ENCODE peak calls at places on chromosome 4, in nine cellular contexts. One of them, this sample, is unnamed.

GRCh38 chr4:55439023-55439422 is 43.3 kb downstream of the TMEM165 start:
- DNase-seq in D341Med: no peak
- DNase-seq in stimulated activated naive CD8-positive, alpha-beta T cell treated with anti-CD3 and anti-CD28 coated beads, Interleukin-15, Interleukin-2, amounts not matched to agents 100 U/mL and 50 U/mL, for 24 hours: no peak
- DNase-seq in activated B cell treated with CpG ODN at 0.5 μM for 24 hours: no peak
- DNase-seq in SJSA1: no peak
- DNase-seq in ELF-1: no peak
- DNase-seq in hypothalamus: no peak
- DNase-seq in activated CD4-positive, alpha-beta T cell treated with anti-CD3 and anti-CD28 coated beads, Interleukin-2, amount 10 ng/mL, durations not matched to agents 7 days and 5 days: no peak
- DNase-seq in astrocyte of the hippocampus: no peak
- DNase-seq in this sample: no peak

GRCh38 chr4:177012918-177013545 is 220.3 kb upstream of the VEGFC start:
- DNase-seq in activated CD4-positive, alpha-beta T cell treated with anti-CD3 and anti-CD28 coated beads, Interleukin-2, amount 10 ng/mL, durations not matched to agents 7 days and 5 days: no peak
- DNase-seq in hypothalamus: no peak
- DNase-seq in ELF-1: no peak
- DNase-seq in astrocyte of the hippocampus: no peak
- DNase-seq in SJSA1: no peak
- DNase-seq in stimulated activated naive CD8-positive, alpha-beta T cell treated with anti-CD3 and anti-CD28 coated beads, Interleukin-15, Interleukin-2, amounts not matched to agents 100 U/mL and 50 U/mL, for 24 hours: no peak
- DNase-seq in D341Med: no peak
- DNase-seq in activated B cell treated with CpG ODN at 0.5 μM for 24 hours: no peak
- DNase-seq in this sample: no peak

GRCh38 chr4:113574636-113575103 is 186.9 kb downstream of the CAMK2D start:
- DNase-seq in ELF-1: no peak
- DNase-seq in hypothalamus: no peak
- DNase-seq in D341Med: no peak
- DNase-seq in stimulated activated naive CD8-positive, alpha-beta T cell treated with anti-CD3 and anti-CD28 coated beads, Interleukin-15, Interleukin-2, amounts not matched to agents 100 U/mL and 50 U/mL, for 24 hours: no peak
- DNase-seq in astrocyte of the hippocampus: peak
- DNase-seq in SJSA1: peak
- DNase-seq in activated B cell treated with CpG ODN at 0.5 μM for 24 hours: no peak
- DNase-seq in activated CD4-positive, alpha-beta T cell treated with anti-CD3 and anti-CD28 coated beads, Interleukin-2, amount 10 ng/mL, durations not matched to agents 7 days and 5 days: no peak
- DNase-seq in this sample: peak

GRCh38 chr4:66927937-66928336 is 617.4 kb downstream of the CENPC start:
- DNase-seq in SJSA1: no peak
- DNase-seq in astrocyte of the hippocampus: peak
- DNase-seq in activated CD4-positive, alpha-beta T cell treated with anti-CD3 and anti-CD28 coated beads, Interleukin-2, amount 10 ng/mL, durations not matched to agents 7 days and 5 days: no peak
- DNase-seq in ELF-1: no peak
- DNase-seq in stimulated activated naive CD8-positive, alpha-beta T cell treated with anti-CD3 and anti-CD28 coated beads, Interleukin-15, Interleukin-2, amounts not matched to agents 100 U/mL and 50 U/mL, for 24 hours: no peak
- DNase-seq in D341Med: peak
- DNase-seq in hypothalamus: no peak
- DNase-seq in activated B cell treated with CpG ODN at 0.5 μM for 24 hours: no peak
- DNase-seq in this sample: no peak

GRCh38 chr4:56212774-56213173 is 174.5 kb downstream of the AASDH start:
- DNase-seq in astrocyte of the hippocampus: no peak
- DNase-seq in SJSA1: no peak
- DNase-seq in activated B cell treated with CpG ODN at 0.5 μM for 24 hours: no peak
- DNase-seq in ELF-1: no peak
- DNase-seq in activated CD4-positive, alpha-beta T cell treated with anti-CD3 and anti-CD28 coated beads, Interleukin-2, amount 10 ng/mL, durations not matched to agents 7 days and 5 days: no peak
- DNase-seq in D341Med: no peak
- DNase-seq in hypothalamus: no peak
- DNase-seq in stimulated activated naive CD8-positive, alpha-beta T cell treated with anti-CD3 and anti-CD28 coated beads, Interleukin-15, Interleukin-2, amounts not matched to agents 100 U/mL and 50 U/mL, for 24 hours: no peak
- DNase-seq in this sample: no peak

GRCh38 chr4:170014359-170015008 is 11.7 kb downstream of the MFAP3L start:
- DNase-seq in activated CD4-positive, alpha-beta T cell treated with anti-CD3 and anti-CD28 coated beads, Interleukin-2, amount 10 ng/mL, durations not matched to agents 7 days and 5 days: no peak
- DNase-seq in ELF-1: no peak
- DNase-seq in astrocyte of the hippocampus: peak
- DNase-seq in hypothalamus: peak
- DNase-seq in stimulated activated naive CD8-positive, alpha-beta T cell treated with anti-CD3 and anti-CD28 coated beads, Interleukin-15, Interleukin-2, amounts not matched to agents 100 U/mL and 50 U/mL, for 24 hours: no peak
- DNase-seq in D341Med: no peak
- DNase-seq in SJSA1: no peak
- DNase-seq in activated B cell treated with CpG ODN at 0.5 μM for 24 hours: no peak
- DNase-seq in this sample: no peak

GRCh38 chr4:5444918-5445517 is 263.3 kb downstream of the EVC2 start:
- DNase-seq in ELF-1: no peak
- DNase-seq in activated CD4-positive, alpha-beta T cell treated with anti-CD3 and anti-CD28 coated beads, Interleukin-2, amount 10 ng/mL, durations not matched to agents 7 days and 5 days: no peak
- DNase-seq in SJSA1: no peak
- DNase-seq in D341Med: no peak
- DNase-seq in stimulated activated naive CD8-positive, alpha-beta T cell treated with anti-CD3 and anti-CD28 coated beads, Interleukin-15, Interleukin-2, amounts not matched to agents 100 U/mL and 50 U/mL, for 24 hours: no peak
- DNase-seq in hypothalamus: no peak
- DNase-seq in activated B cell treated with CpG ODN at 0.5 μM for 24 hours: no peak
- DNase-seq in astrocyte of the hippocampus: no peak
- DNase-seq in this sample: no peak

GRCh38 chr4:1246901-1247810 is 1.8 kb downstream of the CTBP1 start:
- DNase-seq in D341Med: peak
- DNase-seq in activated CD4-positive, alpha-beta T cell treated with anti-CD3 and anti-CD28 coated beads, Interleukin-2, amount 10 ng/mL, durations not matched to agents 7 days and 5 days: peak
- DNase-seq in activated B cell treated with CpG ODN at 0.5 μM for 24 hours: peak
- DNase-seq in hypothalamus: no peak
- DNase-seq in ELF-1: peak
- DNase-seq in stimulated activated naive CD8-positive, alpha-beta T cell treated with anti-CD3 and anti-CD28 coated beads, Interleukin-15, Interleukin-2, amounts not matched to agents 100 U/mL and 50 U/mL, for 24 hours: peak
- DNase-seq in SJSA1: no peak
- DNase-seq in astrocyte of the hippocampus: peak
- DNase-seq in this sample: no peak

GRCh38 chr4:6926681-6927478 is 17.3 kb downstream of the TBC1D14 start:
- DNase-seq in D341Med: no peak
- DNase-seq in astrocyte of the hippocampus: peak
- DNase-seq in activated B cell treated with CpG ODN at 0.5 μM for 24 hours: no peak
- DNase-seq in hypothalamus: no peak
- DNase-seq in activated CD4-positive, alpha-beta T cell treated with anti-CD3 and anti-CD28 coated beads, Interleukin-2, amount 10 ng/mL, durations not matched to agents 7 days and 5 days: peak
- DNase-seq in stimulated activated naive CD8-positive, alpha-beta T cell treated with anti-CD3 and anti-CD28 coated beads, Interleukin-15, Interleukin-2, amounts not matched to agents 100 U/mL and 50 U/mL, for 24 hours: peak
- DNase-seq in ELF-1: peak
- DNase-seq in SJSA1: no peak
- DNase-seq in this sample: no peak

GRCh38 chr4:41077628-41078027 is 136.7 kb downstream of the APBB2 start:
- DNase-seq in stimulated activated naive CD8-positive, alpha-beta T cell treated with anti-CD3 and anti-CD28 coated beads, Interleukin-15, Interleukin-2, amounts not matched to agents 100 U/mL and 50 U/mL, for 24 hours: no peak
- DNase-seq in astrocyte of the hippocampus: no peak
- DNase-seq in activated CD4-positive, alpha-beta T cell treated with anti-CD3 and anti-CD28 coated beads, Interleukin-2, amount 10 ng/mL, durations not matched to agents 7 days and 5 days: no peak
- DNase-seq in D341Med: no peak
- DNase-seq in activated B cell treated with CpG ODN at 0.5 μM for 24 hours: no peak
- DNase-seq in hypothalamus: no peak
- DNase-seq in SJSA1: no peak
- DNase-seq in ELF-1: no peak
- DNase-seq in this sample: no peak

GRCh38 chr4:83125738-83126141 is 11.2 kb upstream of the PLAC8 start:
- DNase-seq in D341Med: no peak
- DNase-seq in SJSA1: no peak
- DNase-seq in hypothalamus: no peak
- DNase-seq in astrocyte of the hippocampus: no peak
- DNase-seq in stimulated activated naive CD8-positive, alpha-beta T cell treated with anti-CD3 and anti-CD28 coated beads, Interleukin-15, Interleukin-2, amounts not matched to agents 100 U/mL and 50 U/mL, for 24 hours: peak
- DNase-seq in activated B cell treated with CpG ODN at 0.5 μM for 24 hours: no peak
- DNase-seq in ELF-1: no peak
- DNase-seq in activated CD4-positive, alpha-beta T cell treated with anti-CD3 and anti-CD28 coated beads, Interleukin-2, amount 10 ng/mL, durations not matched to agents 7 days and 5 days: peak
- DNase-seq in this sample: no peak

GRCh38 chr4:76095568-76095967 is 21.1 kb downstream of the ART3 start:
- DNase-seq in stimulated activated naive CD8-positive, alpha-beta T cell treated with anti-CD3 and anti-CD28 coated beads, Interleukin-15, Interleukin-2, amounts not matched to agents 100 U/mL and 50 U/mL, for 24 hours: no peak
- DNase-seq in ELF-1: no peak
- DNase-seq in D341Med: no peak
- DNase-seq in activated CD4-positive, alpha-beta T cell treated with anti-CD3 and anti-CD28 coated beads, Interleukin-2, amount 10 ng/mL, durations not matched to agents 7 days and 5 days: no peak
- DNase-seq in activated B cell treated with CpG ODN at 0.5 μM for 24 hours: no peak
- DNase-seq in astrocyte of the hippocampus: no peak
- DNase-seq in SJSA1: no peak
- DNase-seq in hypothalamus: no peak
- DNase-seq in this sample: no peak

GRCh38 chr4:85964298-85964697 is 395.6 kb downstream of the MAPK10 start:
- DNase-seq in hypothalamus: no peak
- DNase-seq in D341Med: no peak
- DNase-seq in astrocyte of the hippocampus: no peak
- DNase-seq in activated CD4-positive, alpha-beta T cell treated with anti-CD3 and anti-CD28 coated beads, Interleukin-2, amount 10 ng/mL, durations not matched to agents 7 days and 5 days: no peak
- DNase-seq in SJSA1: no peak
- DNase-seq in activated B cell treated with CpG ODN at 0.5 μM for 24 hours: no peak
- DNase-seq in ELF-1: no peak
- DNase-seq in stimulated activated naive CD8-positive, alpha-beta T cell treated with anti-CD3 and anti-CD28 coated beads, Interleukin-15, Interleukin-2, amounts not matched to agents 100 U/mL and 50 U/mL, for 24 hours: no peak
- DNase-seq in this sample: no peak

GRCh38 chr4:110008540-110008939 is 95.9 kb downstream of the EGF start:
- DNase-seq in astrocyte of the hippocampus: peak
- DNase-seq in SJSA1: no peak
- DNase-seq in activated B cell treated with CpG ODN at 0.5 μM for 24 hours: no peak
- DNase-seq in D341Med: no peak
- DNase-seq in activated CD4-positive, alpha-beta T cell treated with anti-CD3 and anti-CD28 coated beads, Interleukin-2, amount 10 ng/mL, durations not matched to agents 7 days and 5 days: no peak
- DNase-seq in stimulated activated naive CD8-positive, alpha-beta T cell treated with anti-CD3 and anti-CD28 coated beads, Interleukin-15, Interleukin-2, amounts not matched to agents 100 U/mL and 50 U/mL, for 24 hours: no peak
- DNase-seq in hypothalamus: no peak
- DNase-seq in ELF-1: no peak
- DNase-seq in this sample: no peak

GRCh38 chr4:168560184-168560834 is 63.5 kb downstream of the PALLD start:
- DNase-seq in activated CD4-positive, alpha-beta T cell treated with anti-CD3 and anti-CD28 coated beads, Interleukin-2, amount 10 ng/mL, durations not matched to agents 7 days and 5 days: no peak
- DNase-seq in astrocyte of the hippocampus: peak
- DNase-seq in activated B cell treated with CpG ODN at 0.5 μM for 24 hours: no peak
- DNase-seq in hypothalamus: no peak
- DNase-seq in ELF-1: peak
- DNase-seq in D341Med: no peak
- DNase-seq in SJSA1: no peak
- DNase-seq in stimulated activated naive CD8-positive, alpha-beta T cell treated with anti-CD3 and anti-CD28 coated beads, Interleukin-15, Interleukin-2, amounts not matched to agents 100 U/mL and 50 U/mL, for 24 hours: no peak
- DNase-seq in this sample: no peak

GRCh38 chr4:184100297-184100885 is 117.3 kb downstream of the ENPP6 start:
- DNase-seq in astrocyte of the hippocampus: peak
- DNase-seq in D341Med: peak
- DNase-seq in activated B cell treated with CpG ODN at 0.5 μM for 24 hours: no peak
- DNase-seq in ELF-1: peak
- DNase-seq in stimulated activated naive CD8-positive, alpha-beta T cell treated with anti-CD3 and anti-CD28 coated beads, Interleukin-15, Interleukin-2, amounts not matched to agents 100 U/mL and 50 U/mL, for 24 hours: no peak
- DNase-seq in hypothalamus: peak
- DNase-seq in activated CD4-positive, alpha-beta T cell treated with anti-CD3 and anti-CD28 coated beads, Interleukin-2, amount 10 ng/mL, durations not matched to agents 7 days and 5 days: peak
- DNase-seq in SJSA1: peak
- DNase-seq in this sample: no peak

GRCh38 chr4:76420901-76421581 is at the start of gene CCDC158:
- DNase-seq in astrocyte of the hippocampus: peak
- DNase-seq in activated B cell treated with CpG ODN at 0.5 μM for 24 hours: peak
- DNase-seq in activated CD4-positive, alpha-beta T cell treated with anti-CD3 and anti-CD28 coated beads, Interleukin-2, amount 10 ng/mL, durations not matched to agents 7 days and 5 days: no peak
- DNase-seq in SJSA1: no peak
- DNase-seq in stimulated activated naive CD8-positive, alpha-beta T cell treated with anti-CD3 and anti-CD28 coated beads, Interleukin-15, Interleukin-2, amounts not matched to agents 100 U/mL and 50 U/mL, for 24 hours: peak
- DNase-seq in ELF-1: no peak
- DNase-seq in hypothalamus: no peak
- DNase-seq in D341Med: peak
- DNase-seq in this sample: no peak

GRCh38 chr4:101039367-101039766 is 308.0 kb downstream of the PPP3CA start:
- DNase-seq in stimulated activated naive CD8-positive, alpha-beta T cell treated with anti-CD3 and anti-CD28 coated beads, Interleukin-15, Interleukin-2, amounts not matched to agents 100 U/mL and 50 U/mL, for 24 hours: peak
- DNase-seq in activated B cell treated with CpG ODN at 0.5 μM for 24 hours: no peak
- DNase-seq in astrocyte of the hippocampus: no peak
- DNase-seq in activated CD4-positive, alpha-beta T cell treated with anti-CD3 and anti-CD28 coated beads, Interleukin-2, amount 10 ng/mL, durations not matched to agents 7 days and 5 days: peak
- DNase-seq in hypothalamus: no peak
- DNase-seq in ELF-1: no peak
- DNase-seq in SJSA1: no peak
- DNase-seq in D341Med: no peak
- DNase-seq in this sample: no peak

This sample was measured in pulmonary artery endothelial cell.